ENCODE peak calls at places on chromosomes 2 and 18, in nine cellular contexts. L is sigmoid colon, P is stomach, B is breast epithelium, M is transverse colon, R is HepG2, O is HCT116, J is endothelial cell of umbilical vein, K is spleen. F is an unnamed sample.

GRCh38 chr2:238784671-238785527 is 63.0 kb upstream of the TWIST2 start:
- DNase-seq in L (peak; percentile 88), P (peak; percentile 64), B (peak; percentile 73), M (peak; percentile 56), R (peak; percentile 48), O (peak; percentile 49), J (peak; percentile 51), K (no peak), F (peak; percentile 52)

GRCh38 chr18:2627821-2628276 is 27.7 kb upstream of the SMCHD1 start:
- DNase-seq in L (no peak), P (no peak), B (no peak), M (no peak), R (peak; percentile 15), O (peak; percentile 26), J (no peak), K (no peak), F (no peak)

GRCh38 chr18:27843783-27844415 is 333.0 kb downstream of the CDH2 start:
- DNase-seq in L (no peak), P (no peak), B (no peak), M (no peak), R (no peak), O (no peak), J (peak; percentile 85), K (no peak), F (no peak)

GRCh38 chr2:129236601-129237000 is 742.9 kb upstream of the RAB6C start:
- DNase-seq in L (no peak), P (no peak), B (no peak), M (no peak), R (no peak), O (no peak), J (no peak), K (no peak), F (no peak)

GRCh38 chr2:45404807-45405297 is 206.2 kb downstream of the SRBD1 start:
- DNase-seq in L (no peak), P (no peak), B (no peak), M (no peak), R (no peak), O (no peak), J (no peak), K (no peak), F (no peak)

GRCh38 chr2:233422050-233422639 is 67.9 kb downstream of the DGKD start:
- DNase-seq in L (no peak), P (peak; percentile 93), B (no peak), M (peak; percentile 90), R (no peak), O (no peak), J (no peak), K (peak; percentile 93), F (peak; percentile 62)

GRCh38 chr2:202133556-202134245 is 60.6 kb downstream of the KIAA2012 start:
- DNase-seq in L (no peak), P (no peak), B (no peak), M (no peak), R (no peak), O (no peak), J (no peak), K (no peak), F (no peak)

GRCh38 chr18:48543228-48543627 is 4.4 kb downstream of the CTIF start:
- DNase-seq in L (no peak), P (no peak), B (no peak), M (no peak), R (peak; percentile 65), O (no peak), J (no peak), K (no peak), F (no peak)

GRCh38 chr2:200810252-200810650 is 1.5 kb upstream of the BZW1 start:
- DNase-seq in L (no peak), P (peak; percentile 56), B (no peak), M (no peak), R (peak; percentile 21), O (no peak), J (peak; percentile 84), K (no peak), F (no peak)

GRCh38 chr2:54097124-54097523 is 18.3 kb upstream of the ACYP2 start:
- DNase-seq in L (no peak), P (no peak), B (no peak), M (no peak), R (peak; percentile 56), O (no peak), J (no peak), K (no peak), F (no peak)

GRCh38 chr18:5066380-5066977 is 130.6 kb downstream of the AKAIN1 start:
- DNase-seq in L (no peak), P (no peak), B (no peak), M (peak; percentile 10), R (peak; percentile 12), O (no peak), J (no peak), K (no peak), F (no peak)

GRCh38 chr18:75500510-75500909 is 73.0 kb upstream of the SMIM21 start:
- DNase-seq in L (no peak), P (no peak), B (no peak), M (no peak), R (no peak), O (no peak), J (no peak), K (no peak), F (no peak)

GRCh38 chr2:121944072-121944829 is 188.8 kb downstream of the TSN start:
- DNase-seq in L (no peak), P (no peak), B (no peak), M (no peak), R (no peak), O (no peak), J (no peak), K (no peak), F (no peak)

GRCh38 chr2:46067501-46068292 is 229.5 kb upstream of the EPAS1 start:
- DNase-seq in L (no peak), P (no peak), B (no peak), M (no peak), R (peak; percentile 68), O (no peak), J (peak; percentile 98), K (no peak), F (no peak)

GRCh38 chr18:6289454-6290242 is 125.1 kb downstream of the L3MBTL4 start:
- DNase-seq in L (no peak), P (no peak), B (no peak), M (no peak), R (no peak), O (no peak), J (no peak), K (no peak), F (no peak)

GRCh38 chr2:64504774-64505720 is 19.1 kb upstream of the AFTPH start:
- DNase-seq in L (no peak), P (no peak), B (no peak), M (no peak), R (no peak), O (no peak), J (no peak), K (no peak), F (no peak)
- TF ChIP-seq POLR2AphosphoS5 in L (no peak), P (no peak), B (no peak), M (no peak), R (no peak), O (no peak), J (no peak), K (no peak), F (no peak)

GRCh38 chr2:62219407-62220159 is 23.7 kb downstream of the B3GNT2 start:
- DNase-seq in L (no peak), P (no peak), B (no peak), M (no peak), R (no peak), O (no peak), J (peak; percentile 76), K (no peak), F (no peak)

GRCh38 chr2:62224976-62225375 is 29.1 kb downstream of the B3GNT2 start:
- DNase-seq in L (no peak), P (no peak), B (no peak), M (no peak), R (peak; percentile 95), O (no peak), J (no peak), K (no peak), F (no peak)

GRCh38 chr2:62221141-62221540 is 25.2 kb downstream of the B3GNT2 start:
- DNase-seq in L (no peak), P (no peak), B (no peak), M (no peak), R (peak; percentile 32), O (no peak), J (peak; percentile 76), K (no peak), F (no peak)

GRCh38 chr2:62217980-62218379 is 22.1 kb downstream of the B3GNT2 start:
- DNase-seq in L (no peak), P (no peak), B (no peak), M (no peak), R (no peak), O (no peak), J (peak; percentile 71), K (no peak), F (no peak)

DNA sequence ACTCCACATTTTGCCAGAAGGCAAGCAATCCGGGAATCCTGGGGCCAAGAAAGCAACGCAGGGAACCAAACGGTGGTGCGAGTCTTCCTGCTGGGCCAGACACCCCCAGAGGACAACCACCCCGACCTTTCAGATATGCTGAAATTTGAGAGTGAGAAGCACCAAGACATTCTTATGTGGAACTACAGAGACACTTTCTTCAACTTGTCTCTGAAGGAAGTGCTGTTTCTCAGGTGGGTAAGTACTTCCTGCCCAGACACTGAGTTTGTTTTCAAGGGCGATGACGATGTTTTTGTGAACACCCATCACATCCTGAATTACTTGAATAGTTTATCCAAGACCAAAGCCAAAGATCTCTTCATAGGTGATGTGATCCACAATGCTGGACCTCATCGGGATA is 26.8 kb downstream of the B3GNT2 start:
- DNase-seq in L (no peak), P (no peak), B (no peak), M (no peak), R (no peak), O (no peak), J (no peak), K (no peak), F (no peak)
- TF ChIP-seq POLR2A in L (no peak), P (no peak), B (no peak), M (no peak), R (no peak), O (no peak), J (no peak), K (no peak), F (no peak)

DNA sequence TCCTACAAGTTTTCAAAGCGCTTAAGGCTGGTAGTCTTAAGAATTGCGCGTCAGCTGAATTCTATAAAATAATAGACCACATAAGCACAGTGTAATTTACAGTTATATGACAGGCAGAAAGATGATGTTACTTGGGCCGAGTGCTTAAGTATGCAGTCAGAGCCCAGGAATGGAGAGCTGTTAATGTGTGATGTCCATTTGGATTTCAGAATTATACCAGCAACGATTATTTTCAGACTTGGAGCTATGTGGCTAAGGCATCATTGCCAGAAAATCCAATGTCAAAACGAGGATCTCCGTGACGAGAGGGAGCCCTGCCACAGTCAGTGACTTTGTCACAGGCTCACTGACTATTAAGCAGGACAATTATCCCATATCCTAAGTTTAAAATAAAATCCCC is 3.4 kb downstream of the KLF7 start:
- DNase-seq in L (no peak), P (no peak), B (no peak), M (no peak), R (no peak), O (no peak), J (peak; percentile 42), K (no peak), F (no peak)
- TF ChIP-seq POLR2AphosphoS5 in L (no peak), P (no peak), B (no peak), M (no peak), R (no peak), O (no peak), J (no peak), K (no peak), F (no peak)

GRCh38 chr2:115234175-115234574 is 791.7 kb downstream of the DPP10 start:
- DNase-seq in L (no peak), P (no peak), B (no peak), M (no peak), R (no peak), O (no peak), J (no peak), K (no peak), F (no peak)

GRCh38 chr2:115234707-115235106 is 792.3 kb downstream of the DPP10 start:
- DNase-seq in L (no peak), P (no peak), B (no peak), M (no peak), R (no peak), O (no peak), J (no peak), K (no peak), F (no peak)
- TF ChIP-seq POLR2A in L (no peak), P (no peak), B (no peak), M (no peak), R (no peak), O (no peak), J (no peak), K (no peak), F (no peak)